ENCODE peak calls at places on chromosomes 1 and 21, in six cellular contexts. H is suprapubic skin, J is foreskin keratinocyte, Q is mesothelial cell of epicardium, Y is HL-60, A is prostate gland. V is an unnamed sample.

GRCh38 chr1:7703321-7704213 is 67.5 kb upstream of the VAMP3 start:
- DNase-seq in J (no peak), Q (no peak), H (no peak), A (no peak), Y (no peak), V (peak)

GRCh38 chr1:50873458-50874187 is 86.4 kb downstream of the FAF1 start:
- DNase-seq in Q (peak), J (peak), H (no peak), A (peak), Y (peak), V (peak)

GRCh38 chr1:195373831-195374230 is 1234.4 kb downstream of the KCNT2 start:
- DNase-seq in J (no peak), Q (no peak), H (no peak), A (no peak), Y (no peak), V (no peak)

GRCh38 chr21:19244502-19245187 is 841.1 kb upstream of the TMPRSS15 start:
- DNase-seq in A (no peak), Q (no peak), Y (no peak), J (no peak), H (no peak), V (no peak)

GRCh38 chr1:231720652-231721325 is 94.2 kb downstream of the DISC1 start:
- DNase-seq in J (no peak), A (no peak), Y (no peak), H (no peak), Q (no peak), V (no peak)

GRCh38 chr1:7456683-7457082 is 314.4 kb upstream of the VAMP3 start:
- DNase-seq in J (no peak), H (no peak), Q (no peak), Y (no peak), A (no peak), V (no peak)

GRCh38 chr1:58156801-58157200 is 389.7 kb downstream of the OMA1 start:
- DNase-seq in J (no peak), Q (no peak), A (no peak), H (no peak), Y (no peak), V (no peak)

GRCh38 chr21:45590246-45590725 is 48.0 kb upstream of the SLC19A1 start:
- DNase-seq in J (no peak), A (peak), Y (peak), H (peak), Q (no peak), V (peak)

GRCh38 chr1:154353460-154353904 is 28.2 kb downstream of the ATP8B2 start:
- DNase-seq in J (no peak), A (no peak), H (no peak), Y (peak), Q (no peak), V (peak)

GRCh38 chr1:12496154-12496961 is 121.7 kb downstream of the DHRS3 start:
- DNase-seq in J (no peak), Q (no peak), Y (no peak), A (no peak), H (no peak), V (no peak)

DNA sequence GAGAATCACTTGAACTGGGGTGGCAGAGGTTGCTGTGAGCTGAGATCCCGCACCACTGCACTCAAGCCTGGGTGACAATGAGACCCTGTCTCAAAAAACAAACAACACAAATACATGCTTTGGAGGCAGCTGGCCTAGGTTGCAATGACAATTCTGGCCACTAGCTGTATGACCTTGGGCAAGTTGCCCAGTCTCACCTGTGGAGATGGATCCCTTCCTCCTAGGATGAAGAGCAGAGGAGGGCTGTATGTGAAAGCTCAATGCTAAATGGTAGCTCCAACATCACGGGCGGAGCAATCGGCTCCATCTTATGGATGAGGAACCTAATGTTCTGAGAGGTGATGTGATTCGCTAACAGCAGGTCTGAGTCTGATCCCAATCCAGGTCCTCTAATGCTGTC is 20.6 kb downstream of the ADORA1 start:
- DNase-seq in Y (no peak), Q (no peak), H (no peak), A (no peak), J (no peak), V (no peak)
- TF ChIP-seq CTCF in Y (peak), Q (peak), H (no peak), A (no peak), J (peak), V (peak)

GRCh38 chr1:158496379-158496778 is 24.4 kb downstream of the OR10R2 start:
- DNase-seq in J (no peak), A (no peak), Y (peak), Q (no peak), H (no peak), V (no peak)
- TF ChIP-seq CTCF in J (peak), A (no peak), Y (peak), Q (no peak), H (no peak), V (no peak)

GRCh38 chr1:3727042-3727824 is 25.0 kb upstream of the CCDC27 start:
- DNase-seq in J (no peak), Y (no peak), Q (no peak), H (no peak), A (no peak), V (peak)
- TF ChIP-seq CTCF in J (peak), Y (peak), Q (no peak), H (no peak), A (peak), V (peak)

DNA sequence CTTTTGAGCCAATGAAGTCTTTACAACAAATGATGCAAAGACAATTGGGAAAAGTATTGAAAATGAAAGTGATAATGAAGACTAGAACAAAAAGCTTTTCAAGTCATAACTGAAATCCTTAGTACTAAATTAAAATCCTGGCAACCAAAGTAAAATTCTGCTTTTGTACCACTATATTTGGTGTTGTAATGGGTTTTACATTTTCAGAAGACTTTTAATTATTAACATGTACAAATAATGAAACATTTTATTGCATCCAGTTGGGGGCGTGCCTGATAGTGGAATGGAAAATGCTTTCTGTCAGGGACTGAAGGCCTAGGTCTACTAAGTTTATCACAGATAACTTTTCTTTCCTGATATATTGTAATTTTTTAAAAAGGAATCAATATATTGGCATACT is 89.4 kb downstream of the SDCCAG8 start:
- DNase-seq in Y (no peak), Q (no peak), J (no peak), A (peak), H (no peak), V (no peak)
- TF ChIP-seq CTCF in Y (no peak), Q (no peak), J (no peak), A (peak), H (no peak), V (no peak)

DNA sequence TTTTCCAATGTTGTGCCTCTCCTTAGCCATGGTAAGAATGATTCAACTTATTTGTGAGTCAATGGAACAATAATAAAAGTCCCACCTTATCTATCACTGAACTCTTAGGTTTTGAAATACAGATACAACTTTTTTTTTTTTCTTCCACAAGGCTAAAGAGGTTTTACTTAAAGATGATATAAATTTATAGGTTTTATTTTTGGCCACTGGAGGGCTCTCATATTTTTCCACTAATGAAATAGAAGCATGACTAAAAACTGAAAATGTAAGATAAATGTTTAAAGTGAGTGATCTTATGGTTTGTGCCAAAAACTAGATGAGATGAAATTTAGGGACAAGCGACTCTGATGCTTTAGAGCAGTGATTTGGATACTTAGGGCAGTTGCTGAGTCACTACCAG is 499.0 kb downstream of the NUF2 start:
- DNase-seq in Q (no peak), Y (no peak), A (no peak), J (no peak), H (no peak), V (no peak)
- TF ChIP-seq CTCF in Q (peak), Y (no peak), A (peak), J (peak), H (no peak), V (no peak)

GRCh38 chr1:182029379-182030331 is 31.9 kb downstream of the ZNF648 start:
- DNase-seq in H (peak), Q (peak), A (peak), Y (peak), J (peak), V (peak)

GRCh38 chr1:182032251-182032650 is 29.3 kb downstream of the ZNF648 start:
- DNase-seq in J (peak), Q (no peak), Y (no peak), H (no peak), A (no peak), V (no peak)

GRCh38 chr1:182038220-182038619 is 23.3 kb downstream of the ZNF648 start:
- DNase-seq in J (no peak), Y (no peak), A (no peak), H (no peak), Q (no peak), V (no peak)

DNA sequence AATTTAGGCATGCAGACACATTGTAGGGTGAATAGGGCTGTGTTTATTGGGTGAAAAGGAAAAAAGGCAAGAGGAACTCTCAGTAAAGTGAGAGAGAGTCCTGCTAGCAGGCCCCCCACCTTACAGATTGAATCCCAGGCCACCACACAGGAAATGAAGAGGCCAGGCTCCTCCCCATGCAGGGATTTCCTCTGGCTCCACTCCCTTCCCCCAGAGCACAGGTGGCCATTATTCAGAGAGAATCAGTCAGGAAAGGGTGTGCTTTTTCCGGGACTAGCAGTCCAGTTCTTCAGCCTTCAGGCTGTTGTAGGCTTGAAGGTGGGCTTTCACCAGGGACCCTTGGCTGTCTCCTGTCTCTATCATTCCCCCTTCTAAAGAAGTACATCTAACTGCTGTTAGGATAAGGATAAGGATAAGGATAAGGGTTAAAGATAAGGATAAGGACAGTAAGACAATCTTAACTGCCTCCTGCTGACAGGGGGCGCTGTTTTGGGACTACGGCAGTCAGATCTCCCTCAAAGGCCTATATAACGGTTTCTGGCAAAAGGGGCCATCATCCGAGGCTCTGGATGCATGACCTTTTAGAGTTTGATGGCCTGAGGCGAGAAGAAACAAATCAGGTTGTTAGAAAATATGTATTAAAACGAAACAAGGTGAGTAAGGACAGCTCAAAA is 26.3 kb downstream of the ZNF648 start:
- DNase-seq in J (no peak), A (no peak), Y (no peak), H (no peak), Q (no peak), V (no peak)
- TF ChIP-seq CTCF in J (peak), A (no peak), Y (no peak), H (no peak), Q (no peak), V (peak)

GRCh38 chr1:178379807-178380206 is 117.0 kb downstream of the CLEC20A start:
- DNase-seq in Q (no peak), H (no peak), A (no peak), J (no peak), Y (no peak), V (peak)
- TF ChIP-seq CTCF in Q (peak), H (no peak), A (no peak), J (peak), Y (no peak), V (peak)

V was measured in endothelial cell.